ENCODE peak calls at places on chromosomes 13 and 19, in six cellular contexts. One of them, this sample, is unnamed.

GRCh38 chr13:96967248-96967745 is 27.0 kb downstream of the OXGR1 start:
- DNase-seq in hypothalamus: no peak
- DNase-seq in transverse colon: no peak
- DNase-seq in AG08396: no peak
- DNase-seq in neural crest cell: no peak
- DNase-seq in heart right ventricle: no peak
- DNase-seq in this sample: no peak

GRCh38 chr13:102487330-102487729 is 85.5 kb upstream of the FGF14 start:
- DNase-seq in hypothalamus: no peak
- DNase-seq in transverse colon: no peak
- DNase-seq in AG08396: no peak
- DNase-seq in neural crest cell: no peak
- DNase-seq in heart right ventricle: no peak
- DNase-seq in this sample: no peak

GRCh38 chr19:12163841-12164240 is 945 bp downstream of the ZNF136 start:
- DNase-seq in hypothalamus: no peak
- DNase-seq in transverse colon: no peak
- DNase-seq in AG08396: peak; percentile 70
- DNase-seq in neural crest cell: no peak
- DNase-seq in heart right ventricle: no peak
- DNase-seq in this sample: no peak

GRCh38 chr13:90709329-90709728 is 638.2 kb upstream of the MIR17HG start:
- DNase-seq in hypothalamus: no peak
- DNase-seq in transverse colon: no peak
- DNase-seq in AG08396: no peak
- DNase-seq in neural crest cell: no peak
- DNase-seq in heart right ventricle: no peak
- DNase-seq in this sample: no peak

GRCh38 chr19:27746691-27747380 is 1466.1 kb downstream of the UQCRFS1 start:
- DNase-seq in hypothalamus: no peak
- DNase-seq in transverse colon: peak; percentile 21
- DNase-seq in AG08396: peak; percentile 37
- DNase-seq in neural crest cell: peak; percentile 5
- DNase-seq in heart right ventricle: peak; percentile 56
- DNase-seq in this sample: no peak

GRCh38 chr19:23002690-23003422 is at the start of gene ZNF728:
- DNase-seq in hypothalamus: peak; percentile 45
- DNase-seq in transverse colon: peak; percentile 25
- DNase-seq in AG08396: peak; percentile 4
- DNase-seq in neural crest cell: no peak
- DNase-seq in heart right ventricle: peak; percentile 79
- DNase-seq in this sample: no peak

GRCh38 chr13:42545842-42546241 is 28.1 kb upstream of the TNFSF11 start:
- DNase-seq in hypothalamus: no peak
- DNase-seq in transverse colon: no peak
- DNase-seq in AG08396: no peak
- DNase-seq in neural crest cell: no peak
- DNase-seq in heart right ventricle: no peak
- DNase-seq in this sample: no peak

GRCh38 chr19:54552913-54553310 is 20.7 kb upstream of the LILRA2 start:
- DNase-seq in hypothalamus: no peak
- DNase-seq in transverse colon: no peak
- DNase-seq in AG08396: no peak
- DNase-seq in neural crest cell: no peak
- DNase-seq in heart right ventricle: no peak
- DNase-seq in this sample: no peak

GRCh38 chr13:100550433-100550832 is 38.2 kb downstream of the GGACT start:
- DNase-seq in hypothalamus: peak; percentile 40
- DNase-seq in transverse colon: no peak
- DNase-seq in AG08396: peak; percentile 83
- DNase-seq in neural crest cell: peak; percentile 28
- DNase-seq in heart right ventricle: no peak
- DNase-seq in this sample: no peak

GRCh38 chr13:48155850-48156249 is 60.9 kb upstream of the MED4 start:
- DNase-seq in hypothalamus: no peak
- DNase-seq in transverse colon: no peak
- DNase-seq in AG08396: no peak
- DNase-seq in neural crest cell: no peak
- DNase-seq in heart right ventricle: no peak
- DNase-seq in this sample: peak; percentile 13

GRCh38 chr13:113082198-113083021 is 23.2 kb upstream of the F7 start:
- DNase-seq in hypothalamus: no peak
- DNase-seq in transverse colon: no peak
- DNase-seq in AG08396: no peak
- DNase-seq in neural crest cell: no peak
- DNase-seq in heart right ventricle: no peak
- DNase-seq in this sample: no peak

GRCh38 chr13:107866007-107866665 is 349.2 kb downstream of the LIG4 start:
- DNase-seq in hypothalamus: peak; percentile 28
- DNase-seq in transverse colon: no peak
- DNase-seq in AG08396: peak; percentile 46
- DNase-seq in neural crest cell: peak; percentile 36
- DNase-seq in heart right ventricle: no peak
- DNase-seq in this sample: no peak

GRCh38 chr19:15779756-15780476 is 7.5 kb upstream of the OR10H5 start:
- DNase-seq in hypothalamus: peak; percentile 93
- DNase-seq in transverse colon: peak; percentile 61
- DNase-seq in AG08396: peak; percentile 14
- DNase-seq in neural crest cell: no peak
- DNase-seq in heart right ventricle: peak; percentile 76
- DNase-seq in this sample: no peak

GRCh38 chr13:43107780-43108179 is 84.4 kb downstream of the DNAJC15 start:
- DNase-seq in hypothalamus: no peak
- DNase-seq in transverse colon: no peak
- DNase-seq in AG08396: no peak
- DNase-seq in neural crest cell: no peak
- DNase-seq in heart right ventricle: no peak
- DNase-seq in this sample: no peak

GRCh38 chr19:16363133-16363851 is 38.7 kb downstream of the KLF2 start:
- DNase-seq in hypothalamus: no peak
- DNase-seq in transverse colon: peak; percentile 92
- DNase-seq in AG08396: no peak
- DNase-seq in neural crest cell: no peak
- DNase-seq in heart right ventricle: no peak
- DNase-seq in this sample: no peak

GRCh38 chr19:5955638-5955935 is 22.4 kb downstream of the RANBP3 start:
- DNase-seq in hypothalamus: no peak
- DNase-seq in transverse colon: no peak
- DNase-seq in AG08396: peak; percentile 49
- DNase-seq in neural crest cell: no peak
- DNase-seq in heart right ventricle: no peak
- DNase-seq in this sample: no peak

GRCh38 chr13:24627090-24627714 is 53.0 kb upstream of the ATP12A start:
- DNase-seq in hypothalamus: no peak
- DNase-seq in transverse colon: no peak
- DNase-seq in AG08396: peak; percentile 25
- DNase-seq in neural crest cell: peak; percentile 78
- DNase-seq in heart right ventricle: no peak
- DNase-seq in this sample: no peak

GRCh38 chr13:83220241-83220640 is 662.0 kb downstream of the SLITRK1 start:
- DNase-seq in hypothalamus: no peak
- DNase-seq in transverse colon: no peak
- DNase-seq in AG08396: no peak
- DNase-seq in neural crest cell: no peak
- DNase-seq in heart right ventricle: no peak
- DNase-seq in this sample: no peak

GRCh38 chr19:50717026-50717723 is 2.4 kb downstream of the SHANK1 start:
- DNase-seq in hypothalamus: no peak
- DNase-seq in transverse colon: no peak
- DNase-seq in AG08396: no peak
- DNase-seq in neural crest cell: no peak
- DNase-seq in heart right ventricle: no peak
- DNase-seq in this sample: no peak

GRCh38 chr19:32924200-32924599 is 47.6 kb downstream of the CEP89 start:
- DNase-seq in hypothalamus: no peak
- DNase-seq in transverse colon: peak; percentile 31
- DNase-seq in AG08396: no peak
- DNase-seq in neural crest cell: no peak
- DNase-seq in heart right ventricle: no peak
- DNase-seq in this sample: no peak

GRCh38 chr19:1748115-1748702 is 5.1 kb upstream of the ONECUT3 start:
- DNase-seq in hypothalamus: no peak
- DNase-seq in transverse colon: peak; percentile 44
- DNase-seq in AG08396: no peak
- DNase-seq in neural crest cell: no peak
- DNase-seq in heart right ventricle: no peak
- DNase-seq in this sample: no peak

GRCh38 chr19:46945668-46946067 is 74.0 kb upstream of the NPAS1 start:
- DNase-seq in hypothalamus: no peak
- DNase-seq in transverse colon: no peak
- DNase-seq in AG08396: peak; percentile 34
- DNase-seq in neural crest cell: no peak
- DNase-seq in heart right ventricle: no peak
- DNase-seq in this sample: no peak

GRCh38 chr19:41910240-41910991 is 17.8 kb downstream of the ERFL start:
- DNase-seq in hypothalamus: no peak
- DNase-seq in transverse colon: no peak
- DNase-seq in AG08396: no peak
- DNase-seq in neural crest cell: no peak
- DNase-seq in heart right ventricle: no peak
- DNase-seq in this sample: no peak